ENCODE peak calls at places on chromosomes 2 and 18, in ten cellular contexts. K is omental fat pad, U is IMR-90, M is WERI-Rb-1, H is neural crest cell, Z is MCF 10A, A is prostate gland, G is epithelial cell of esophagus, R is right atrium auricular region, B is hepatocyte. S is an unnamed sample.

GRCh38 chr2:16281451-16282330 is 341.3 kb downstream of the MYCN start:
- DNase-seq in K (no peak), U (no peak), M (peak; percentile 79), H (peak; percentile 33), Z (peak; percentile 39), A (peak; percentile 21), G (peak; percentile 3), R (no peak), B (peak; percentile 78), S (peak; percentile 32)

GRCh38 chr18:22683196-22683676 is 249.9 kb upstream of the RBBP8 start:
- DNase-seq in K (peak; percentile 82), U (peak; percentile 93), M (no peak), H (no peak), Z (peak; percentile 67), A (peak; percentile 27), G (peak; percentile 76), R (peak; percentile 65), B (peak; percentile 95), S (no peak)

GRCh38 chr2:207202645-207203044 is 36.9 kb upstream of the KLF7 start:
- DNase-seq in K (no peak), U (peak; percentile 53), M (no peak), H (peak; percentile 42), Z (peak; percentile 78), A (no peak), G (peak; percentile 61), R (no peak), B (peak; percentile 68), S (no peak)

GRCh38 chr2:197310271-197310939 is at the start of gene ANKRD44:
- DNase-seq in K (peak; percentile 60), U (peak; percentile 80), M (peak; percentile 87), H (peak; percentile 76), Z (peak; percentile 79), A (peak; percentile 85), G (peak; percentile 89), R (peak; percentile 92), B (peak; percentile 94), S (peak; percentile 90)

GRCh38 chr2:197464180-197464579 is 10.8 kb downstream of the COQ10B start:
- DNase-seq in K (no peak), U (peak; percentile 29), M (no peak), H (no peak), Z (no peak), A (no peak), G (no peak), R (no peak), B (no peak), S (no peak)

GRCh38 chr2:138615257-138615656 is 113.7 kb downstream of the SPOPL start:
- DNase-seq in K (no peak), U (peak; percentile 80), M (no peak), H (no peak), Z (peak; percentile 54), A (no peak), G (peak; percentile 92), R (no peak), B (no peak), S (no peak)

GRCh38 chr2:8661736-8662135 is 20.1 kb upstream of the ID2 start:
- DNase-seq in K (no peak), U (peak; percentile 53), M (no peak), H (no peak), Z (no peak), A (no peak), G (no peak), R (peak; percentile 86), B (no peak), S (no peak)

GRCh38 chr2:117980783-117981676 is 32.8 kb downstream of the CCDC93 start:
- DNase-seq in K (no peak), U (peak; percentile 92), M (no peak), H (no peak), Z (peak; percentile 88), A (no peak), G (peak; percentile 94), R (no peak), B (peak; percentile 15), S (no peak)

GRCh38 chr2:123913266-123913810 is 111.7 kb upstream of the CNTNAP5 start:
- DNase-seq in K (no peak), U (no peak), M (no peak), H (no peak), Z (no peak), A (no peak), G (no peak), R (no peak), B (no peak), S (no peak)

GRCh38 chr18:49608892-49609291 is 47.0 kb downstream of the LIPG start:
- DNase-seq in K (no peak), U (no peak), M (no peak), H (no peak), Z (peak; percentile 0), A (no peak), G (peak; percentile 81), R (no peak), B (no peak), S (no peak)

GRCh38 chr2:20050712-20051517 is 513 bp downstream of the LAPTM4A start:
- DNase-seq in K (no peak), U (peak; percentile 65), M (peak; percentile 81), H (peak; percentile 38), Z (peak; percentile 69), A (peak; percentile 45), G (peak; percentile 59), R (peak; percentile 70), B (peak; percentile 78), S (peak; percentile 40)
- TF ChIP-seq CTCF in K (no peak), U (peak; percentile 19), M (peak; percentile 51), H (no peak), Z (no peak), A (no peak), G (no peak), R (no peak), B (no peak), S (no peak)

GRCh38 chr2:30470426-30470825 is 23.4 kb downstream of the LCLAT1 start:
- DNase-seq in K (no peak), U (no peak), M (no peak), H (no peak), Z (no peak), A (no peak), G (no peak), R (no peak), B (no peak), S (no peak)
- TF ChIP-seq CTCF in K (no peak), U (no peak), M (no peak), H (no peak), Z (no peak), A (no peak), G (no peak), R (no peak), B (no peak), S (no peak)

GRCh38 chr18:45284174-45284573 is 331.1 kb upstream of the SLC14A2 start:
- DNase-seq in K (no peak), U (no peak), M (no peak), H (no peak), Z (no peak), A (no peak), G (no peak), R (no peak), B (no peak), S (no peak)

GRCh38 chr18:45280486-45281263 is 334.6 kb upstream of the SLC14A2 start:
- DNase-seq in K (no peak), U (no peak), M (no peak), H (no peak), Z (no peak), A (no peak), G (no peak), R (no peak), B (no peak), S (no peak)

GRCh38 chr18:45277870-45278269 is 337.4 kb upstream of the SLC14A2 start:
- DNase-seq in K (no peak), U (no peak), M (no peak), H (no peak), Z (no peak), A (no peak), G (no peak), R (no peak), B (no peak), S (no peak)

GRCh38 chr18:45285251-45285650 is 330.0 kb upstream of the SLC14A2 start:
- DNase-seq in K (no peak), U (no peak), M (no peak), H (no peak), Z (no peak), A (no peak), G (no peak), R (no peak), B (no peak), S (no peak)

DNA sequence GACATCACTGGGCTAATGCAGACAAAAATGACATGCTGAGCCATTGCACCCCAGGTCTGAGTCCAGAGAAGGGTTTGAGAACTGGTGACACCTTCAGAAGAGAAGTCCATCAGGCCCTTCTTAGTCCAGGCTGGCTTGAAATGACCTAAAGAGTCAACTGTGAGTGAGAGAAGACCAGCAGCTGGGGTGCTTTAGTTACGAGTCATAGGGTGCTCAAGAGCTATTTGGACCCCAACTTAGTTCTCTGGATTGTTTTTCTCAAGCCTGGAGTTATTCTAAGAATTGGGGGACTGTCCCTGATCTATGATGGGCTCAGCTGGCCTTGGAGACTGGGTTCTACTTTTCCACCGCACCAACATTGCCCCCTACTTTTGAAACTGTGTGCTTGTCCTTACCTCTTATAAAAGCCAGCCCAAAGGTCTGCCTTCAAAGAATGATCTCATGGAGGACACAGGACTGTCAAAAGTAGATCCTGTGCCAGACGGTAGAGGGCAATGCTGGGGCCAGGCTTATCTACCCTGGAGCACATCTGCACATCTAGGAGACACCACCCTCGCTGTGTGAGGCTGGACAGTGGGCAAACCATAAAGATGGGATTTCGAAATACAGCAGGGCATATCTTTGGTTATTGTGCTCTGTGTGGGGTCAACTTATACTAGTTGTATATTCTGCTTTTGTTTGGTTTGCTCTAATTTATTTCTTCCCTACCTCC is 333.0 kb upstream of the SLC14A2 start:
- DNase-seq in K (no peak), U (no peak), M (no peak), H (no peak), Z (peak; percentile 30), A (no peak), G (peak; percentile 7), R (no peak), B (no peak), S (no peak)
- TF ChIP-seq CTCF in K (no peak), U (no peak), M (peak; percentile 35), H (no peak), Z (peak; percentile 21), A (no peak), G (peak; percentile 21), R (no peak), B (no peak), S (no peak)

GRCh38 chr2:30691091-30691947 is 115.9 kb downstream of the CAPN13 start:
- DNase-seq in K (no peak), U (no peak), M (no peak), H (no peak), Z (no peak), A (no peak), G (no peak), R (peak; percentile 46), B (no peak), S (no peak)

GRCh38 chr2:30692829-30693265 is 114.4 kb downstream of the CAPN13 start:
- DNase-seq in K (no peak), U (no peak), M (no peak), H (no peak), Z (no peak), A (no peak), G (no peak), R (peak; percentile 30), B (no peak), S (no peak)

GRCh38 chr2:30690126-30690561 is 117.1 kb downstream of the CAPN13 start:
- DNase-seq in K (no peak), U (no peak), M (no peak), H (no peak), Z (no peak), A (no peak), G (no peak), R (peak; percentile 42), B (no peak), S (no peak)

GRCh38 chr2:30693821-30694281 is 113.4 kb downstream of the CAPN13 start:
- DNase-seq in K (no peak), U (no peak), M (no peak), H (no peak), Z (no peak), A (no peak), G (no peak), R (peak; percentile 53), B (no peak), S (no peak)

GRCh38 chr2:30691948-30692828 is 115.1 kb downstream of the CAPN13 start:
- DNase-seq in K (no peak), U (peak; percentile 37), M (peak; percentile 78), H (no peak), Z (peak; percentile 29), A (no peak), G (no peak), R (peak; percentile 57), B (no peak), S (no peak)
- TF ChIP-seq CTCF in K (no peak), U (peak; percentile 42), M (peak; percentile 87), H (no peak), Z (peak; percentile 36), A (no peak), G (no peak), R (no peak), B (peak; percentile 31), S (no peak)